ENCODE peak calls at places on chromosomes 4 and X, in six cellular contexts. Z is HepG2, C is GM12892, S is H1, G is K562, X is GM12878. H is an unnamed sample.

GRCh38 chr4:62210521-62210920 is 1010.4 kb downstream of the ADGRL3 start:
- DNase-seq in X (no peak), S (no peak), G (no peak), C (no peak), Z (no peak), H (no peak)

GRCh38 chrX:11269006-11269405 is 24.2 kb upstream of the AMELX start:
- DNase-seq in X (no peak), Z (no peak), G (peak; percentile 25), S (no peak), C (no peak), H (no peak)

GRCh38 chrX:14591976-14592375 is 62.6 kb downstream of the GLRA2 start:
- DNase-seq in X (no peak), S (no peak), C (no peak), G (no peak), Z (no peak), H (no peak)

GRCh38 chr4:147958459-147959065 is 226.7 kb downstream of the ARHGAP10 start:
- DNase-seq in X (no peak), S (no peak), Z (no peak), G (no peak), C (no peak), H (no peak)

GRCh38 chrX:145405012-145405411 is 157.7 kb downstream of the SPANXN1 start:
- DNase-seq in C (no peak), S (no peak), Z (peak; percentile 1), G (peak; percentile 18), X (no peak), H (no peak)

GRCh38 chrX:11470231-11470630 is 177.0 kb downstream of the AMELX start:
- DNase-seq in G (no peak), C (no peak), Z (no peak), S (no peak), X (no peak), H (no peak)

GRCh38 chrX:14039344-14039743 is 9.7 kb upstream of the GEMIN8 start:
- DNase-seq in Z (peak; percentile 28), X (no peak), C (no peak), G (peak; percentile 54), S (no peak), H (no peak)

GRCh38 chrX:72685810-72686465 is 28.2 kb downstream of the PHKA1 start:
- DNase-seq in S (no peak), X (no peak), G (no peak), Z (no peak), C (no peak), H (no peak)

GRCh38 chr4:168478868-168479267 is 1.4 kb downstream of the DDX60L start:
- DNase-seq in S (no peak), C (no peak), X (no peak), Z (no peak), G (no peak), H (no peak)

GRCh38 chr4:85929926-85930325 is 429.9 kb downstream of the MAPK10 start:
- DNase-seq in Z (peak; percentile 7), S (peak; percentile 64), C (no peak), X (no peak), G (no peak), H (no peak)

GRCh38 chr4:123640271-123640670 is 243.7 kb downstream of the SPRY1 start:
- DNase-seq in Z (no peak), X (no peak), G (no peak), S (no peak), C (no peak), H (no peak)

GRCh38 chr4:80243274-80244018 is 23.0 kb upstream of the FGF5 start:
- DNase-seq in S (no peak), G (no peak), X (no peak), Z (no peak), C (no peak), H (no peak)

GRCh38 chr4:139453371-139454110 is 380 bp upstream of the RAB33B start:
- DNase-seq in Z (peak; percentile 94), G (peak; percentile 91), X (peak; percentile 90), C (peak; percentile 81), S (peak; percentile 97), H (peak; percentile 85)
- TF ChIP-seq POLR2A in Z (peak; percentile 92), G (peak; percentile 96), X (peak; percentile 91), C (peak; percentile 83), S (peak; percentile 69), H (peak; percentile 82)

DNA sequence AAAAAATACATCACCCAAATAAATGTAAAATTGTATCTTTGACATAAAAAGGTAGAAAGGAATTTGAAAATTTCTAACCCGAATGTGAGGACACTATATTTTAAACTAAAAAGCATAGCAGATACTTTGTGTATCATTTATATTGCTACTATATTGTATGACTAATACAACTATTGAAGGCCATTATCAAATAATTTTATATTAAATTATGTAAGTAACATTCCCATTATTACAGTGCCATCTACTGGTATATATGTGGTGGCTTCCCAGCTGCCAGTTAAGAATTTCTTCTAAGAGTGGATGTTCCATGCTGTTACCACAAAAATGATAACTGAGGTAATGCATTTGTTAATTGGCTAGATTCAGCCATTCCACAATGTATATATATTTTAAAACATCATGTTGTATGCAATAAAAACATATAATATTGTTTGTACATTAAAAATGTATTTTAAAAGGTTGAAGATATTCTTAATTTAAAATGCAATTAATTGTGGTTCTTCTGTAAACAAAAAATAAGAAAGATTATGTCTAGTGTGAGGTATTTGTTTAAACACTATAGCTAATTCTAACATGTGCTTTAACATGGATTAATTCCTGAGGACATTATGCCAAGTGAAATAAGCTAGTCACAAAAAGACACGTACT is 65.3 kb downstream of the EGF start:
- DNase-seq in X (no peak), Z (peak; percentile 18), C (no peak), S (no peak), G (peak; percentile 19), H (no peak)
- TF ChIP-seq TAF1 in X (no peak), Z (no peak), C (no peak), S (no peak), G (no peak), H (no peak)

GRCh38 chr4:135184715-135185114 is 983.1 kb upstream of the PABPC4L start:
- DNase-seq in S (peak; percentile 46), Z (no peak), G (no peak), C (no peak), X (no peak), H (no peak)

GRCh38 chr4:135185256-135185655 is 983.7 kb upstream of the PABPC4L start:
- DNase-seq in C (no peak), X (no peak), G (no peak), S (peak; percentile 61), Z (no peak), H (no peak)

DNA sequence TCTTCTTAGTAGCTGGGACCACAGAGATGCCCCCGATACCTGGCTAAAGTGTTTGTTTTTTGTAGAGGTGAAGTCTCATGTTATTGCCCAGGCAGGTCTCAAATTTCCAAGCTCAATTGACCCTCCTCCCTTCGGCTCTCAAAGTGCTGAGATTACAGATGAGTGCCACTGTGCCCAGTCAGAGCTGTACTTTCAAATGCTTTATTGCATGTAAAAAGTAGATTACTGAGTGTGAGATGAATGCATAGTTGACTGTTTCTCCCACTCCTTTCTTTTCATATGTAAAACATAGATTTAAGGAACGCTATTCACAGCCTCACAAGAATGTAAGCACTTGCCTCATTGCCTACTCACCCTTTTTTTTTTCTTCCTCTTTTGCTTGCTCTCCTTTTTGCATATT is 984.4 kb upstream of the PABPC4L start:
- DNase-seq in X (no peak), Z (no peak), G (no peak), S (peak; percentile 50), C (no peak), H (no peak)
- TF ChIP-seq POLR2A in X (no peak), Z (no peak), G (no peak), S (no peak), C (no peak), H (no peak)

GRCh38 chr4:2244947-2245786 is 3.2 kb upstream of the HAUS3 start:
- DNase-seq in X (no peak), S (no peak), Z (peak; percentile 21), G (no peak), C (no peak), H (no peak)
- TF ChIP-seq TAF1 in X (no peak), S (no peak), Z (no peak), G (no peak), C (no peak), H (no peak)

GRCh38 chr4:973431-974397 is at the start of gene DGKQ:
- DNase-seq in Z (peak; percentile 48), C (peak; percentile 97), S (peak; percentile 90), G (peak; percentile 97), X (no peak), H (peak; percentile 99)
- TF ChIP-seq POLR2A in Z (no peak), C (no peak), S (no peak), G (peak; percentile 33), X (peak; percentile 61), H (no peak)

GRCh38 chr4:9875516-9875915 is 94.1 kb downstream of the DRD5 start:
- DNase-seq in Z (no peak), X (no peak), S (no peak), C (no peak), G (no peak), H (no peak)
- TF ChIP-seq TAF1 in Z (no peak), X (no peak), S (no peak), C (no peak), G (no peak), H (no peak)

DNA sequence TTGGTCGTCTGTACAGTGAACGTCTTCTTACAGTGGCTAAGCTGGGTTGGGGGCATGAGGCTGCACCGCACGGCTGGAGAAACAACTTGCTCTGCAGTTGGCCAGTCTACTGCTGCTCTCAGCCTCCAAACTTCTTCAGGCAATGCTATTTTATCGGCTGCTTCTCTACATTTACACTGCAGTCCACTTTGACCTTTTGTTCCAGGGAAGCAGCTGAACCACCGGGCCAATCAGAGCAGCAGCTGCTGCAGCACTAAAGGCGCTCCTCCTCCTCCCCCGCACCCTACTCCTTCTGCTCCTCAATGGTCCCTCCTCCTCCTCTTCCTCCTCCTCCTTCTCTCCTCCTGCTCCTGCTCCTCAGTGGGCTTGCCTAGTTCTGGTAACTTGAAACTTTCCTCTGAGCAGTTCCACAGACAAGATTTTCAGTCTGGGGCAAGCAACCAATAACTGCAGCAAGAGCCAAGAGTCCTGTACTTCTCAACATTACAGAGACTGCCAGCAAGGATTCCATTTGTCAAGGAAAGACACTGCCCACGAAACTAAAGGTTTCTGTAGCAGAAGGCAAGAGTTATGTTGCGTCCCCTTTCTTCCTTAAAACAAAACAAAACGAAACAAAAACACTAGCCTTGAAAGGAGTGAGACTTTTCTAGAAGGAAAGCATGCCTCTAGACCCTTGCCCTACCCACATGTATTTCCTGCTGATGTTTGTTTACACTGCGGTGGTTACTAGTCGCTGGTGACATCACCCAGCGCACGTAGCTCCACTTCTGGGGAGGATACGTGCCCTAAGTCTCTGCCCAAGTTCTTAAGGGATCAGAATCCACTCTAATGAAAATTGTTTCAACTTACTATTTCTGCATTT is 125.7 kb upstream of the NAP1L5 start:
- DNase-seq in S (peak; percentile 67), C (no peak), X (peak; percentile 57), Z (peak; percentile 61), G (peak; percentile 74), H (no peak)
- TF ChIP-seq POLR2A in S (no peak), C (no peak), X (no peak), Z (peak; percentile 34), G (peak; percentile 59), H (no peak)

DNA sequence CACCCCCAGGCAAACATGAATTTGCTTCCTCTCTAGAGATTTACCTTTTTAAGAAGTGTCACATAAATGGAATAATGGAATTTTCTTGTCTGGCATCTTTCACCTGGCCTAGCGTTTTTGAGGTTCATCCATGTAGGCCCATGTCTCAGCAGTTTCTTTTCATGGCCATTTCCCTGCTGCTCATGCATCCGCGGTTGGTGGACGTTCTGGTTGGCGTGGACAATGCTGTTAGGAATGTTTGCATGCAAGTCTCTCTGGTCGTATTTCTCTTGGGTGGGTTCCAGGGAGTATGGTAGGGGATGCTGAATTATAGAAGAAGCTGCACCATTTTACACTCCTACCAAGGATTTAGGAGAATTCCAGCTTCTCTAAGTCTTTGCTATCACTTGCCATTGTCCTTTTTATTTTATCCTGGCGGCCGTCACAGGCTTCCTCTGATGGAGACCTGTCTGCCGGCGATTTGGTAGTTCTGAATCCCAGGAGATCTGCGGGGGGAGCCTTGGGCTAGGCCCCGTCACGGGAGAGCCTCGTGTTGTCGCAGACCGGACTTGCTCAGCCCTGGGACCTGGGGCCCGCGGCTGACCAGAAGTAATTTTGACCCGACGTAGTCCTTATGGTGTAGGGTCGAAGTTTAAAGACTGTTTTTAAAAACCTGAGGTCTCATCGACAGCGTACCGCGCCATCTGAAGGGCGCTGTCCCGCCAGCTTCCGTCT is 56.9 kb upstream of the TADA2B start:
- DNase-seq in C (no peak), G (peak; percentile 52), Z (no peak), X (no peak), S (no peak), H (no peak)
- TF ChIP-seq TAF1 in C (no peak), G (no peak), Z (no peak), X (no peak), S (no peak), H (no peak)

H was measured in GM12891.